ENCODE peak calls at places on chromosomes 12 and 14, in four cellular contexts. Z is vagina, O is ascending aorta, Y is tibial artery. L is an unnamed sample. For H3K27me3, the result is how much of the 10 kb centered on the place peaks cover.

GRCh38 chr12:19431407-19432308 is 7.6 kb upstream of the AEBP2 start:
- DNase-seq in O (no peak), Y (no peak), Z (peak), L (no peak)

GRCh38 chr12:51323966-51324895 is at the start of gene BIN2:
- DNase-seq in Z (no peak), O (peak), Y (peak), L (peak)

GRCh38 chr14:106665814-106666213 is 1139.4 kb downstream of the TMEM121 start:
- DNase-seq in Z (no peak), Y (no peak), O (no peak), L (no peak)

GRCh38 chr12:83945871-83946270 is 966.7 kb downstream of the SLC6A15 start:
- DNase-seq in Z (no peak), O (no peak), Y (no peak), L (no peak)

GRCh38 chr14:30558675-30559555 is at the start of gene G2E3:
- DNase-seq in Z (no peak), O (peak), Y (peak), L (peak)

GRCh38 chr12:59381106-59381505 is 214.7 kb upstream of the SLC16A7 start:
- DNase-seq in Z (no peak), Y (no peak), O (no peak), L (no peak)

GRCh38 chr14:68397827-68398226 is 395.0 kb downstream of the ZFP36L1 start:
- DNase-seq in O (no peak), Y (no peak), Z (no peak), L (no peak)

GRCh38 chr14:105271224-105271890 is 23.0 kb downstream of the BTBD6 start:
- DNase-seq in Y (no peak), Z (no peak), O (no peak), L (no peak)

GRCh38 chr12:46617167-46617566 is 208.6 kb downstream of the SLC38A4 start:
- DNase-seq in O (peak), Z (no peak), Y (peak), L (no peak)

GRCh38 chr14:75373133-75373532 is 54.7 kb upstream of the JDP2 start:
- DNase-seq in Y (no peak), O (no peak), Z (peak), L (no peak)

GRCh38 chr14:75373616-75374015 is 54.2 kb upstream of the JDP2 start:
- DNase-seq in Y (no peak), O (no peak), Z (peak), L (no peak)

GRCh38 chr14:75374911-75375310 is 52.9 kb upstream of the JDP2 start:
- DNase-seq in O (no peak), Z (no peak), Y (no peak), L (no peak)

GRCh38 chr14:75379246-75379929 is 48.4 kb upstream of the JDP2 start:
- DNase-seq in Y (no peak), Z (no peak), O (no peak), L (no peak)

GRCh38 chr14:75375983-75376382 is 51.8 kb upstream of the JDP2 start:
- DNase-seq in O (no peak), Z (no peak), Y (no peak), L (no peak)
- H3K27me3 ChIP-seq in O (under half), Z (under half), Y (under half), L (under half)

GRCh38 chr14:100629696-100630095 is 42.5 kb upstream of the BEGAIN start:
- DNase-seq in Y (no peak), Z (no peak), O (no peak), L (no peak)
- H3K27me3 ChIP-seq in Y (under half), Z (under half), O (under half), L (under half)

GRCh38 chr14:57498035-57498434 is 4.4 kb upstream of the CCDC198 start:
- DNase-seq in Y (no peak), Z (no peak), O (no peak), L (no peak)

GRCh38 chr14:57492859-57493258 is 798 bp downstream of the CCDC198 start:
- DNase-seq in Y (no peak), O (no peak), Z (no peak), L (no peak)

GRCh38 chr14:57493467-57494181 is at the start of gene CCDC198:
- DNase-seq in O (no peak), Z (no peak), Y (no peak), L (no peak)

GRCh38 chr14:57498659-57499058 is 5.0 kb upstream of the CCDC198 start:
- DNase-seq in Y (no peak), O (no peak), Z (no peak), L (no peak)

GRCh38 chr14:57495409-57495808 is 1.8 kb upstream of the CCDC198 start:
- DNase-seq in O (no peak), Z (no peak), Y (no peak), L (no peak)
- H3K27me3 ChIP-seq in O (under half), Z (under half), Y (under half), L (under half)

GRCh38 chr14:100819829-100820475 is 6.0 kb upstream of the MEG3 start:
- DNase-seq in Z (no peak), O (no peak), Y (no peak), L (no peak)
- H3K27me3 ChIP-seq in Z (under half), O (under half), Y (under half), L (under half)

DNA sequence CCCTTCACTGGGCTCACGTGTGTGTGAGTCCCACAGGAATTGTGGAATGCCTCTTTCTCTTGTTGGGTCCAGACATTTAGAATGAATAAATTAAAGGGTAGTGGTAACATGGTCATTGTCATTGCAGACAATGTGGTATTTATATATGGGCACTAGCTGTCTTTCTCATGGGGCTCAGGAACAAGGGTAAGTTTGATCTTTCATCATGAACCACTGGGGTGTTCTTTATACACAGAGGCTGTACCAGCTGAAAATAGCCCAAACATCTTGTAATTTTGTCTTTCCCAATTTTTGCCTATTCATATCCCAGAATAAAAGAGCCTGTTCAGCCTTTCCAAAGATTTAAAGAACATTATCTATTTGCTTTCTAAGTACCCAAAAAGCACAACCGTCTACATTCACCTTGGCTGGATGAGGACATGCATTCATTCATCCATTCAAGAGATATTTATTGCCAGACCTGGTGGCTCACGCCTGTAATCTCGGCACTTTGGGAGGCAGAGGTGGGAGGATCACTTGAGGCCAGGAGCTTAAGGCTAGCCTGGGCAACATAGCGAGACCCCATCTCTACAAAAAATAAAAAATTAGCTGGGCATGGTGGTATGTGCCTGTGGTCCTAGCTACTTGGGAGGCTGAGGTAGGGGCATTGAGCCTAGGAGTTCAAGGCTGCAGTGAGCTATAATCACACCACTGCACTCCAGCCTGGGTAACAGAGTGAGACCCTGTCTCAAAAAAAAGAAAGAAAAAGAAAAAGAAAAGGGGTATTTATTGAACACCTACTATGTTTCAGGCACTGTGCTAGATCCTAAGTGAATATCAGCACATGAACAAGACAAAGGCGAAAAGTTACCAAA is 4.4 kb upstream of the FOS start:
- DNase-seq in Z (no peak), Y (peak), O (no peak), L (no peak)
- H3K27me3 ChIP-seq in Z (under half), Y (under half), O (under half), L (under half)

GRCh38 chr12:113138826-113139225 is 3.3 kb upstream of the RASAL1 start:
- DNase-seq in Y (no peak), Z (no peak), O (no peak), L (no peak)
- H3K27me3 ChIP-seq in Y (under half), Z (under half), O (under half), L (under half)